ENCODE peak calls at places on chromosomes 7 and 10, in five cellular contexts. U is neuronal stem cell; E is naive thymus-derived CD4-positive, alpha-beta T cell; D is pancreas; R is CD4-positive, alpha-beta T cell. O is an unnamed sample.

GRCh38 chr10:97503413-97503812 is 4.7 kb downstream of the UBTD1 start:
- DNase-seq in E (no peak), R (no peak), D (no peak), U (no peak), O (no peak)

GRCh38 chr7:139620676-139621344 is 97.3 kb downstream of the CLEC2L start:
- DNase-seq in D (peak), E (no peak), R (peak), U (no peak), O (no peak)

GRCh38 chr10:49549640-49550346 is 10.9 kb upstream of the ERCC6 start:
- DNase-seq in D (no peak), E (no peak), U (no peak), R (no peak), O (no peak)

GRCh38 chr7:112420236-112420945 is 29.9 kb upstream of the IFRD1 start:
- DNase-seq in U (peak), R (no peak), E (no peak), D (no peak), O (no peak)

GRCh38 chr7:47392241-47392759 is 189.6 kb downstream of the TNS3 start:
- DNase-seq in U (no peak), D (peak), R (no peak), E (no peak), O (peak)

GRCh38 chr10:49647985-49648795 is 31.3 kb upstream of the C10orf53 start:
- DNase-seq in R (no peak), E (no peak), U (no peak), D (no peak), O (no peak)

GRCh38 chr7:130210181-130210935 is 2.7 kb downstream of the SSMEM1 start:
- DNase-seq in E (no peak), D (no peak), U (no peak), R (no peak), O (no peak)

GRCh38 chr10:37467246-37467645 is 341.8 kb downstream of the ANKRD30A start:
- DNase-seq in E (no peak), D (no peak), U (no peak), R (no peak), O (no peak)

GRCh38 chr7:156816943-156817572 is 75.9 kb downstream of the LMBR1 start:
- DNase-seq in U (no peak), R (no peak), D (no peak), E (no peak), O (no peak)

GRCh38 chr10:93917064-93917391 is 23.2 kb downstream of the SLC35G1 start:
- DNase-seq in D (no peak), R (no peak), U (no peak), E (no peak), O (no peak)

GRCh38 chr10:35336921-35337741 is 822 bp downstream of the CCNY start:
- DNase-seq in E (peak), R (peak), U (peak), D (peak), O (no peak)

GRCh38 chr7:118590107-118590506 is 365.6 kb downstream of the ANKRD7 start:
- DNase-seq in D (no peak), R (no peak), E (no peak), U (no peak), O (no peak)

GRCh38 chr10:116827214-116827671 is 22.1 kb upstream of the ENO4 start:
- DNase-seq in E (no peak), R (no peak), U (no peak), D (no peak), O (no peak)

GRCh38 chr10:90420637-90421318 is 437.1 kb downstream of the HTR7 start:
- DNase-seq in D (no peak), U (no peak), E (no peak), R (no peak), O (no peak)

GRCh38 chr7:41147651-41148360 is 555.1 kb downstream of the INHBA start:
- DNase-seq in D (no peak), U (no peak), E (no peak), R (no peak), O (no peak)

GRCh38 chr7:120274482-120274881 is 1.5 kb downstream of the KCND2 start:
- DNase-seq in D (no peak), E (no peak), R (no peak), U (no peak), O (no peak)

GRCh38 chr10:102645388-102645740 is 1.1 kb downstream of the TRIM8 start:
- DNase-seq in U (peak), E (no peak), D (peak), R (peak), O (peak)

GRCh38 chr7:82286096-82286841 is 157.3 kb downstream of the CACNA2D1 start:
- DNase-seq in D (no peak), R (no peak), U (no peak), E (no peak), O (no peak)

GRCh38 chr7:150363872-150364271 is 4.8 kb upstream of the REPIN1 start:
- DNase-seq in E (no peak), D (no peak), U (no peak), R (no peak), O (no peak)

GRCh38 chr10:81548160-81548559 is 326.8 kb upstream of the NRG3 start:
- DNase-seq in U (no peak), R (no peak), E (no peak), D (no peak), O (no peak)

GRCh38 chr7:125828153-125828690 is 898.6 kb upstream of the POT1 start:
- DNase-seq in R (no peak), U (no peak), D (no peak), E (no peak), O (no peak)

DNA sequence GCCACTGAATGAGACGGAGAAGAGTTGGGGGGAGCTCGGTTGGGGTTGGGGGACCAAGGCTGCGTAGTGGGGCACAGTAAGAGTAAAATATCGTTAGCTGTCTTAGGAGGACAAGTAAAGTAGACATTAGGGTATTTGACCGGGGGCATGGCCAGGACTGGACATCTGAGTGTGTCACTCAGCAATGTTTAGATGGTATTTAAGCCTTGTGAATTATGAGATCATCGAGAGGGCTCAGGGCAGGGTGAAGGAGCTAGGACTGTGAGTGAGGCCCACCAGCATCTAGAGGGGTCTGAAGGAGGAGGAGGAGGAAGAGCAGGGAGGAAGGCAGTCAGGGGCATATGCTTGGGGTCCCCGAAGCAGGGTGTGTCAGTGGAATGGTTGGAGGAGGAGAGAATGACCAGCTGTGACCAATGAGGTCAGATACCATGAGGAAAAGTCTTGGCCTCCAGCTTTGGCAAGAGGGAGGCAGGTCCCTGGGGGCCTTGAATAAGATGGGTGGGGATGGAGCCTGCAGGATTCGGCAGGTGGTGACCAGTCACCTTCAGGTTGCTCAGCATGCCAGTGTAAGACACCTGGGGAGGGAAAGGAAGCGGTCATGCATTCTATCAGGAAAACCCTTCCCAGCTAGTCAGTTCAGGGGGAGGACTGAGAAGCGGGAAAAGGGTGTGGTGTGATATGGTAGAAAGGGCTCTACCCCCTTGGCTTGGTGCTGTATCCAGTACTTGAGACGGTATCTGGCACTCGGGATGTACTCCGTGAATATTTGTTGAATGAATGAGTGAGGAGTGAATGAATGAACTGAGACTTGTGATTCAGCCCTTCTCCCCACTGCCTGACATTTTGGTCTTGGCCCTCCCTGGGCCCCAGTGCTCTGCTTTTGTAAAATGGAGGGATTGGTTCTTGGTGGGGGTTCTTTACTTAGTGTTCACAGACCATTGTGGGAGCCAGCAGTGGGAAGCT is 34.8 kb upstream of the SH2D4B start:
- DNase-seq in E (no peak), U (no peak), D (no peak), R (no peak), O (no peak)
- H3K27ac ChIP-seq in E (peak), U (no peak), D (peak), R (peak), O (peak)

DNA sequence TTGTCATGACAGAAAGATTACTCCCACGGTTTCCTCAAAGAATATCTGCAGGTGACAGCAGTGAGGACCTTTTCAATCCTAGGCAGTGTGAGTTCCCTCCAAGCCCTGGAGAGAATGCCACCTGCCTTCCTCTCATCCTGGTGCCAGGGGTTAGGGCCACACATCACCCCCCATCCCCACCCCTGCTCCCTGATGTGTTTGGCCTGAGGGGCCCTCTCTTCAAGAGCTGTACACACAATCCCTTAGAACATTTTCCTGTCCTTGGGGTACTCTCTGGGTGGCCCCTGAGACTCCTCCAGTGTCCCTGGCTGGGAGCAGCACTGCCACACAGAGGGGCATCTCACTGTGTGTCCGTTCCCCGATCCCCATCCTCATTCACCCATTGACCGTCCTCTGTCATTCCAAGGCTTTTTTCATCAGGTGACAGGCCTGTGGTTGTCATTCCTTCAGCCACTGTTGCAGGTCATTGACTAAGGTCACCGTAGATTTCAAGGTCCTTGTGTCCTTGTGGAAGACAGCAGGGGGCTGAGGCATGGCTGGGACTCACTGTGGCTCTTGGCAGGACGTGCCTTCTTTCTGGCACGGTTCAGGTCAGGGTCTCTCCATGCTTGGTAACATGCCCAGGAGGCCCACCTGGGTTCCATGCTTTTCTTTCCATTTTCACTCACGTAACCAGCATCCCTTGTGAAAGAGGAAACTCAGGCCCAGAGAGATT is 26.9 kb upstream of the BTBD16 start:
- DNase-seq in E (no peak), D (no peak), R (no peak), U (no peak), O (no peak)
- H3K27ac ChIP-seq in E (no peak), D (no peak), R (no peak), U (no peak), O (no peak)

DNA sequence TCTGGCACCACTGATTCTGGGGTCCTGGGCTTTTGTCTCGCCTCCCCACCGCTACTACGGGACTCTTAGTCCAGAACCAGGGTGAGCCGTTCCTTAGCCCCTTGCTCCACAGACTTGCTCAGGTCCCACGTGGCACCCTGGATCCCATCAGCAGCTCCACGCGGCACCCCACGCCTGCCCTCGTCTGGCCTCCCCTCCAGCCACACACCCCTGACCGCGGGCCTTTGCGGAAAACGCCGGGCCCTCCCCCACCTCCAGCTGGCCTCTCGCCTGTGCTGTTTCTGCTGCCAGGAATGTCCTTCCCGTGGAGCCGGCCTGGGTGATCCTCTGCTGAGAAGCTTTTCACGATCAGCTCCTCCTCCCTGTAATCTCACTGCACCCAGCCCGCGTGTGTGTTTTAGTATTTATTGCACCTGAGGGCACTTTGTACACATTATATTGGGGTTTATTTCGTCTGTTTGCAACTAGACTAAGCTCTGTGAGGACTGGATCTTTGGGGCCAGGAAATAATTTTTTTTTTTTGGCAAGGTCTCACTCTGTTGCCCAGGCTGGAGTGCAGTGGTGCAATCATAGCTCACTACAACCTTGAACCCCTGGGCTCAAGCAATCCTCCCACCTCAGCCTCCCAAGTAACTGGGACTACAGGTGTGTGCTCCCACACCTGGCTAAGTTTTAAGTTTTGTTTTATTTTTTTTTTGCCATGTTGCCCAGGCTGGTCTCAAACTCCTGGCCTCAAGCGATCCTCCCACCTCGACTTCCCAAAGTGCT is 10.5 kb upstream of the TTYH3 start:
- DNase-seq in U (no peak), E (no peak), R (no peak), D (peak), O (peak)
- H3K27ac ChIP-seq in U (peak), E (no peak), R (no peak), D (no peak), O (no peak)

DNA sequence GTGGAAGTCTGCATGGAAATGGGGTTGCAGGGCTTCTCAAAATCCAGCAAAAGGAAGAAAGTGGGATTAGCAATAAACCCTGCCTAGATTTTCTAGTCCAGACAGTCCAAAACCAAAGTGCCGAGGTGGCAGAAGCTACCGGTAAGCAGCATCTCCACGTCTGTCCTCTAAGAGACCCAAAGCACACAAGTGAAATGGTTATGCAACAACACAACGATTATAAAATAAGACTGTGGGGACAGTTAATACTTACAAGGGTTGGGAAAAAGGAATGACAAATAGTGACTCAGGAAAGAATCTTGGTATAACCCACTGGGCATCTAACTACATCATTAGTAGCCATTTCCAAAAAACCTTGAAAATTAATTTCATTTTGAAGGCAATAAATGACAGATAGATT is 24.7 kb downstream of the CREB3L2 start:
- DNase-seq in U (no peak), D (no peak), E (no peak), R (no peak), O (no peak)
- H3K27ac ChIP-seq in U (no peak), D (no peak), E (no peak), R (no peak), O (no peak)

DNA sequence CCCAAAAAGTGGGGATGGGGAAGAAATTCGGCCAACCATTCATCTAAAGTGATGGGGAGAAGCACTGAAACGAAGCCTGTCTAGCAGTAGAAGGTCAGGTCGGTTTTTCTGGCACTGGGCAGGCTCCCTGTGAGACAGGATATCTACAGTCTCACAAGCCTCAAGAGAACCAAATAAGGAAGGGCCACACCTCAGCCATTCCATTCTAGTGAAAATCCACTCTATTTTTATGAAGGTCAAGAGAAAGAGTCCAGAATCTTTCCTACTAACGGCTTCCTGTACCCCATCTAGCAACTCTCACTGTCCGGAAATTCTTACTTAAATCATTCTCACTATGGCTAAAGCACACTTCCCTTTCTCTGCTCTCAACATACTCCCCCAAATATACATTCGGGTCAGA is 267.1 kb downstream of the PRPF18 start:
- DNase-seq in U (no peak), R (no peak), D (no peak), E (no peak), O (no peak)
- H3K27ac ChIP-seq in U (no peak), R (no peak), D (no peak), E (no peak), O (no peak)

DNA sequence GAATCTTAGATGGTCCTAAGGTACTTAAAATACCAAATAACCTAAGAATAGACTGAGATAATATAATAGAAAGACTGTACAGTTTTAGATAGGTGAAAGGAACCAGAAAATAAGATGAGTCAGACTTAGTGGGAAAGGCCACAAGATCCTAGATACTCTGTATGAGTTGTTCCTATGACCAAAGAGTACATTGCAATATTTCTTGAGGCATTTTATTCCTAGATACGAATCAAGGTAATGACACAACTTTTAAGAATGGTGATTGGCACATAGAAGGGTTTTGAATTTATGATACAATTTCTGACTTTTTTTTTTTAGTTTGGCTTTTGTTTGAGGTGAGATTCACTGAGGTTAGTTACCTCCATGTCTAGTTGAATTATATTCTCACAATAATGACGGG is 30.2 kb downstream of the MGAM start:
- DNase-seq in D (no peak), U (no peak), E (no peak), R (no peak), O (no peak)
- H3K27ac ChIP-seq in D (no peak), U (no peak), E (no peak), R (no peak), O (no peak)

GRCh38 chr7:84025332-84025927 is 169.2 kb downstream of the SEMA3A start:
- DNase-seq in D (no peak), E (no peak), R (no peak), U (peak), O (no peak)
- H3K27ac ChIP-seq in D (no peak), E (no peak), R (no peak), U (peak), O (no peak)

GRCh38 chr10:122120008-122120744 is 131.2 kb downstream of the TACC2 start:
- DNase-seq in R (no peak), U (no peak), E (no peak), D (no peak), O (no peak)
- H3K27ac ChIP-seq in R (no peak), U (no peak), E (no peak), D (no peak), O (no peak)